ENCODE peak calls at places on chromosomes 11 and 22, in six cellular contexts. W is OCI-LY7, J is HCT116, X is pancreas, T is upper lobe of right lung, H is fibroblast of lung. R is an unnamed sample.

GRCh38 chr11:73980001-73980960 is 2.4 kb downstream of the UCP2 start:
- DNase-seq in W (peak), J (no peak), X (peak), T (peak), H (peak), R (no peak)

GRCh38 chr22:40123387-40123786 is 54.3 kb upstream of the TNRC6B start:
- DNase-seq in W (no peak), J (no peak), X (no peak), T (no peak), H (no peak), R (no peak)

GRCh38 chr11:67504023-67504949 is 877 bp downstream of the PITPNM1 start:
- DNase-seq in W (peak), J (no peak), X (peak), T (no peak), H (peak), R (no peak)

GRCh38 chr11:66133216-66133775 is 63.2 kb downstream of the PACS1 start:
- DNase-seq in W (peak), J (no peak), X (no peak), T (no peak), H (no peak), R (no peak)

GRCh38 chr11:33248416-33248957 is 8.7 kb upstream of the HIPK3 start:
- DNase-seq in W (no peak), J (no peak), X (no peak), T (no peak), H (peak), R (peak)

GRCh38 chr22:35348703-35349102 is 32.2 kb upstream of the HMOX1 start:
- DNase-seq in W (no peak), J (no peak), X (no peak), T (no peak), H (no peak), R (no peak)

GRCh38 chr22:22835242-22835641 is 52.4 kb upstream of the IGLL5 start:
- DNase-seq in W (no peak), J (no peak), X (no peak), T (no peak), H (no peak), R (no peak)

GRCh38 chr11:134170177-134170908 is 53.4 kb downstream of the NCAPD3 start:
- DNase-seq in W (no peak), J (no peak), X (no peak), T (no peak), H (no peak), R (no peak)

GRCh38 chr11:59708537-59708936 is 5.1 kb downstream of the OR10V1 start:
- DNase-seq in W (no peak), J (no peak), X (no peak), T (no peak), H (no peak), R (no peak)

GRCh38 chr11:33959855-33960400 is 68.1 kb upstream of the LMO2 start:
- DNase-seq in W (no peak), J (no peak), X (no peak), T (no peak), H (no peak), R (no peak)

GRCh38 chr11:115959098-115959497 is 454.9 kb upstream of the CADM1 start:
- DNase-seq in W (no peak), J (no peak), X (no peak), T (no peak), H (no peak), R (no peak)

GRCh38 chr11:25733777-25734176 is 598.2 kb upstream of the ANO3 start:
- DNase-seq in W (no peak), J (no peak), X (no peak), T (no peak), H (peak), R (no peak)

GRCh38 chr11:107743161-107743560 is 31.3 kb upstream of the SLN start:
- DNase-seq in W (no peak), J (no peak), X (no peak), T (no peak), H (no peak), R (no peak)

GRCh38 chr11:106275151-106275550 is 197.7 kb downstream of the AASDHPPT start:
- DNase-seq in W (no peak), J (no peak), X (no peak), T (no peak), H (no peak), R (no peak)

GRCh38 chr11:61049854-61050253 is 52.4 kb upstream of the CD5 start:
- DNase-seq in W (no peak), J (no peak), X (no peak), T (no peak), H (no peak), R (no peak)

GRCh38 chr11:63609536-63609935 is 4.7 kb downstream of the PLAAT3 start:
- DNase-seq in W (no peak), J (no peak), X (no peak), T (no peak), H (no peak), R (no peak)

GRCh38 chr11:486189-486588 is 20.9 kb downstream of the RNH1 start:
- DNase-seq in W (no peak), J (no peak), X (no peak), T (no peak), H (no peak), R (no peak)

GRCh38 chr11:96161271-96162089 is 181.5 kb downstream of the MAML2 start:
- DNase-seq in W (no peak), J (no peak), X (no peak), T (no peak), H (peak), R (no peak)

GRCh38 chr11:102807921-102808320 is 10.0 kb upstream of the MMP1 start:
- DNase-seq in W (peak), J (peak), X (no peak), T (peak), H (peak), R (no peak)

GRCh38 chr11:134677338-134677948 is 265.4 kb upstream of the B3GAT1 start:
- DNase-seq in W (no peak), J (no peak), X (no peak), T (no peak), H (no peak), R (no peak)

GRCh38 chr22:39959640-39960447 is at the start of gene TMA7B:
- DNase-seq in W (no peak), J (no peak), X (no peak), T (no peak), H (peak), R (peak)

GRCh38 chr11:120929090-120929489 is 94.8 kb upstream of the TBCEL start:
- DNase-seq in W (no peak), J (no peak), X (no peak), T (no peak), H (no peak), R (no peak)

GRCh38 chr11:127056338-127056971 is 55.9 kb upstream of the KIRREL3 start:
- DNase-seq in W (no peak), J (no peak), X (no peak), T (no peak), H (no peak), R (no peak)

GRCh38 chr11:72955466-72955865 is 141.3 kb downstream of the ATG16L2 start:
- DNase-seq in W (no peak), J (no peak), X (no peak), T (no peak), H (no peak), R (no peak)

GRCh38 chr11:72951815-72952340 is 137.7 kb downstream of the ATG16L2 start:
- DNase-seq in W (peak), J (no peak), X (no peak), T (no peak), H (no peak), R (no peak)

GRCh38 chr11:72954860-72955259 is 140.6 kb downstream of the ATG16L2 start:
- DNase-seq in W (no peak), J (no peak), X (no peak), T (no peak), H (no peak), R (no peak)

GRCh38 chr11:72951193-72951592 is 137.0 kb downstream of the ATG16L2 start:
- DNase-seq in W (no peak), J (no peak), X (no peak), T (no peak), H (peak), R (no peak)

DNA sequence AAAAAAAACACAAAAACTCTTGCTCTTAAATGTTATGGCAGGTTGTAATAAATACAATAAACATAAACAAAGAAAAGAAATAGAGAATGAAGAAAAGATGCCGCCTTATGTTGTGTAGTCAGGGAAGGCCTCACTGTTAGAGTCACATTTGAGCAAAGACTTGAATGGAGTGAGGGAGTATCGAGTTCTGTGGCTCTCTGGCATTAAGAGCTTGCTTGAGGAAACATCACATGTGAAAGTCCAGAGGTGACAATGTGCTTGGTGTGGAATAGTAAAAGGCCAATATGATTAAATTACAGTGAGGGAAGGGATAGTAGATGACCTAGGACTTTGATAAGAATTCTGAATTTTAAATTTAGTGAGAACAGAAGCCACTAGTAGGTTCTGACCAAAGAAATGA is 139.4 kb downstream of the ATG16L2 start:
- DNase-seq in W (no peak), J (no peak), X (no peak), T (no peak), H (no peak), R (no peak)
- TF ChIP-seq CTCF in W (no peak), J (no peak), X (no peak), T (no peak), H (no peak), R (no peak)

DNA sequence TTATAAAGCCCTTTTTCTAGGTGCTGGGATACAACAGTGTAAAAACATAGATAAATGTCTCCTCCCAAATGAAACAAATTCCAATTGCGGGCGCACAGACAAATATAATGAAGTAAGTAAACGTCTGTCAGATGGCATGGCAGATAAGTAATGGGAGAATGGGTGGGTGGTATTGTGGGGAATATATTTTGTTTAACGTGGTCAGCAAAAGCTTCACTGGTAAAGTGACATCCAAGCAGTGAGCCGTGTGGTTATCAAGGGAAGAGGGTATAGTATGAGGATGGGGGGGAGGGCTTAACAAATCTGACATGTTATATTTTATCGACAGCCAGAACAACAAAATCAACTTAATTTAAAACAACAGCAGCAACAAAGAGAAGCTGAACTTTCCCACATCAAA is 1.2 kb downstream of the SVIP start:
- DNase-seq in W (no peak), J (no peak), X (no peak), T (no peak), H (no peak), R (no peak)
- H3K4me3 ChIP-seq in W (no peak), J (peak), X (peak), T (peak), H (peak), R (no peak)

GRCh38 chr22:37692627-37693285 is 4.1 kb upstream of the TRIOBP start:
- DNase-seq in W (no peak), J (no peak), X (no peak), T (no peak), H (no peak), R (no peak)

GRCh38 chr22:37696657-37697539 is at the start of gene TRIOBP:
- DNase-seq in W (peak), J (peak), X (peak), T (peak), H (peak), R (peak)

GRCh38 chr22:37701121-37701786 is 4.4 kb downstream of the TRIOBP start:
- DNase-seq in W (no peak), J (no peak), X (no peak), T (no peak), H (no peak), R (no peak)

DNA sequence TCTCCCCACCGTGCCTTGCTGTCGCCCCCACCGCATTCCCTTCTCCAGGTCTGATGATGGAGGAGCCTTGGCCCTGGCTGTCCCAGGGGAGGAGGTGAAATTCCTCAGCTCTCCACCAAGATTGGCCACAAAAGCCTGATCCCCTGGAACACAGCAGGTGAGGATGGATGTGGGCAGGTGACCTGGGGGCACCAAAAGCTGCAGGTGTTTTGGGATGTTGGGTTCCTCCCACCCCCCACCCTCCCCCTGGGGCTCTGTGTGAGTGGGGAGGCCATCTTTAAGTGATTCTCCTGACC is 640 bp downstream of the TRIOBP start:
- DNase-seq in W (no peak), J (no peak), X (no peak), T (no peak), H (no peak), R (no peak)
- H3K27ac ChIP-seq in W (no peak), J (no peak), X (no peak), T (no peak), H (no peak), R (no peak)

GRCh38 chr22:46463435-46464227 is 73.8 kb downstream of the CELSR1 start:
- DNase-seq in W (peak), J (no peak), X (no peak), T (peak), H (no peak), R (no peak)
- TF ChIP-seq CTCF in W (no peak), J (no peak), X (no peak), T (no peak), H (no peak), R (no peak)

GRCh38 chr11:119152043-119152442 is 3.2 kb downstream of the ABCG4 start:
- DNase-seq in W (no peak), J (no peak), X (no peak), T (no peak), H (no peak), R (no peak)
- H3K4me3 ChIP-seq in W (no peak), J (no peak), X (no peak), T (no peak), H (no peak), R (no peak)

DNA sequence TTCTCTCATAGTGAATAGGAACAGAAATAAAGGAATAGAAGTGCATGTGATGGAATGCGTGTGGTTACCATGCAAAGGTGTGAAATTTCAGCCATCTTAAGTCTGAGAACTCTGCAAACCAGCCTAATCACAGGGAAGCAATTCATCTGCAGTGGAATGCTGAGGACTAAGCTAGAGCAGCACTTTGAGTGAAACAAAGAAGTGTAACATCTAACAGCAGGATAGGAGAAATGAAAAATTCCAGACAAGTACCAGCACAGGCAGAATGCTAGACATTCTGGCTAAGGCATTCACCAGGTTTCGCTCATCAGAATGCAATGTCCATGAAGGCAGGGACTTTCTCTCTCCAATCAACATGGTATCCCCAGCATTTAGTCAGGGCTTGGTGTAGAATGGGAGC is 41.2 kb upstream of the SLC36A4 start:
- DNase-seq in W (no peak), J (no peak), X (no peak), T (no peak), H (no peak), R (no peak)
- H3K27ac ChIP-seq in W (no peak), J (no peak), X (no peak), T (no peak), H (no peak), R (no peak)